ENCODE peak calls at places on chromosomes 2 and 18, in nine cellular contexts. W, M, K, C, S, Z, H, E and O are unnamed samples.

GRCh38 chr2:175877845-175878563 is 124.1 kb downstream of the LNPK start:
- DNase-seq in W (no peak), Z (no peak), S (no peak), C (no peak), H (no peak), K (no peak), M (no peak), E (no peak), O (no peak)

GRCh38 chr2:120013569-120014223 is 819 bp downstream of the EPB41L5 start:
- DNase-seq in Z (no peak), M (no peak), C (peak), K (no peak), S (no peak), H (no peak), E (peak), W (no peak), O (no peak)

GRCh38 chr18:46167971-46168370 is 63.8 kb downstream of the HAUS1 start:
- DNase-seq in C (no peak), S (no peak), Z (peak), E (peak), M (no peak), H (no peak), W (no peak), K (no peak), O (no peak)

GRCh38 chr18:14912967-14913366 is 165.0 kb downstream of the ANKRD30B start:
- DNase-seq in K (no peak), C (no peak), H (no peak), S (no peak), E (no peak), M (no peak), W (no peak), Z (no peak), O (no peak)

GRCh38 chr2:170771049-170771937 is 1.1 kb downstream of the ERICH2 start:
- DNase-seq in S (no peak), K (no peak), Z (no peak), C (no peak), H (no peak), E (no peak), M (peak), W (no peak), O (peak)

GRCh38 chr2:71008342-71008741 is 13.7 kb upstream of the TEX261 start:
- DNase-seq in C (no peak), W (no peak), K (no peak), M (no peak), S (no peak), E (no peak), Z (no peak), H (no peak), O (no peak)

GRCh38 chr2:24766609-24767008 is 26.6 kb downstream of the PTRHD1 start:
- DNase-seq in H (no peak), M (no peak), Z (no peak), E (no peak), W (no peak), K (no peak), S (no peak), C (no peak), O (no peak)

GRCh38 chr2:467892-468630 is 180.2 kb upstream of the ALKAL2 start:
- DNase-seq in E (no peak), K (no peak), W (no peak), C (no peak), H (no peak), Z (no peak), S (no peak), M (no peak), O (no peak)

GRCh38 chr2:9658972-9659371 is 28.2 kb upstream of the YWHAQ start:
- DNase-seq in E (no peak), K (no peak), H (no peak), S (no peak), Z (no peak), M (peak), W (no peak), C (no peak), O (no peak)

DNA sequence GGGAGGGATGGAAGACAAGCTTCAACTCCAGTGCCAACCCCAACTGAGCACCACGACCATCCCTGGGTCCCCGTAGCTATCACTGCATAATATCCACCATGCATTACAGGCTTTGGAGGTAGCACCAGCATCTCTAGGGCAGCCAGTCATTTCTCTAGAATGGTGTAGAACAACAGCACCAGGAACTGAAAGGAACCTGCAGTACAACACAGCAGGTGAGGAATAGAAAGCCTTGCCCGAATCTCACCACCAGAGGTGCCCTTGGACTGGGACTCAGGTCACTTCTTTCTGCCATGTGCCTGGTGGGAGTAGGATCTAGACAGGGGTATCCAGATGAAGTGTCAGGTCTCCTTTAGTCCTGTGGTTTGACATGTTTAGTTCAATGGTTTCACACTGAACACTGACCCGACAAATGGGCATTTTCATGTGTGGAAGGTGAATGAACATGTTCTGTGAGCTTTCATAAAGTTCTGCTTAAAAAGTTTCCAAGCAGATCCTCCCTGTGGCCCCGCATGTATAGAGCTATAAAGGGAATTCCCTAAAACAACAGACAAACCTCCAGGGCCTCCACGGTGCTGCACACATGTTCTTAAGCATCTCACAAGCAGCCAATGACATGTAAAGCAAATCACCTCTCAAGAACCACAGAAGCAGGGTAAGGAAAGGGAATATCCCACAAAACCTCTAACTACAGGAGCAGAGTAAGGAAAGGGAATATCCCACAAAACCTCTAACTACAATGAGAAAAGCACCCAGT is 208.3 kb downstream of the AFF3 start:
- DNase-seq in M (no peak), Z (no peak), E (no peak), S (no peak), K (no peak), W (no peak), H (no peak), C (no peak), O (no peak)
- TF ChIP-seq CTCF in M (no peak), Z (no peak), E (no peak), S (no peak), K (no peak), W (no peak), H (peak), C (no peak), O (no peak)

DNA sequence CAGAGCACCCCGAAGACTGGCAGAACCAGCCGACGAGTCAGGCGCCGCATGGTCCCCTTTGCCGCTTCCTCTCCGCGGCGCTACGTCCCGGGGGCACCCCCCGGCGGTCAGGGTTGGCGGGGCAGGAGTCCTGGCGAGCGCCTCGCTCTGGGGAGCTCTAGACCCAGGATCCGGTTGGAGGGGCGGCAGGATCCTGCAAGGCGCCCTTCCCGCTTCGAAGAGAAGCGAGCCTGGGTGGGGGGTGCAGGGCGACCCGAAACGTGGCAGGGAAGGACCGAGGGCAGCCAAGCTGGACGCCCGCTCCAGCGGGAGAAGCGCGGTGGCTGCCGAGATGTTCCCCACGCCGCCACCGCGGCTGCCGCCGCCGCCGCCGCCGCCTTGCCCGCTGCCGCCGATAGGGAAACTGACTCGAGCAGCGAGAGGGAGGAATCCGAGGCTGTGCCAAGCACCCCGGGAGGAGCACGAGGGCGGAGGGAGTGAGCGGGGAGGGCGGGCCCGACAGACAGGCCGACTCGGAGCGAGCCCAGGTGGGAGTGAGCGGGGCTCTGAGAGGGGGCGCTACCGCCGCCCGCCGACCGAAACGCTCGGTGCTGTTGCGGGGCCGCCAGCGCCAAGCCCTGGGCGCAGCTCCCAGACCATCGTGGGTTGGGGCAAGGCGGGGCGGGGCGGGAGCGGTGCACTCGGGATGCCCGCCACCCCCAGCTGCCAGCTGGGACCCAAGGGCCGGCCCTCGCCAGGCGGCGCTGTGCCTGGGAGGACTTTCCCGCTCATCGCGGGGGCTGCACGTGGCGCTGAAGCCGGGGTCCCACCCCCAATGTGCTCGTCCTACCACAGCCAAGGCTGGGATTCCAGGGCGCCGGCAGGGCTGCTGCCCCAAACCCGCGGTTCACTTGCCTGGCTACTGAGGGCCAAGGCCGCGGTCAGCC is at the start of gene GALNT14:
- DNase-seq in W (peak), H (no peak), C (peak), Z (peak), S (peak), E (peak), K (peak), M (peak), O (peak)
- TF ChIP-seq CTCF in W (peak), H (peak), C (peak), Z (peak), S (peak), E (peak), K (peak), M (peak), O (peak)

GRCh38 chr2:136932700-136933099 is 167.4 kb downstream of the THSD7B start:
- DNase-seq in E (no peak), W (no peak), M (no peak), C (no peak), Z (no peak), S (no peak), K (peak), H (no peak), O (no peak)
- TF ChIP-seq CTCF in E (no peak), W (no peak), M (peak), C (no peak), Z (no peak), S (peak), K (peak), H (peak), O (peak)

GRCh38 chr2:3754280-3754679 is 50.9 kb downstream of the DCDC2C start:
- DNase-seq in W (peak), M (no peak), C (no peak), Z (no peak), H (no peak), E (no peak), S (no peak), K (no peak), O (no peak)
- TF ChIP-seq CTCF in W (no peak), M (no peak), C (no peak), Z (no peak), H (peak), E (no peak), S (peak), K (no peak), O (no peak)

GRCh38 chr18:7566587-7567486 is at the start of gene PTPRM:
- DNase-seq in C (peak), H (peak), M (peak), E (peak), Z (peak), W (peak), K (peak), S (peak), O (peak)
- TF ChIP-seq CTCF in C (no peak), H (peak), M (peak), E (no peak), Z (no peak), W (no peak), K (peak), S (no peak), O (peak)